ENCODE peak calls at places on chromosomes 3 and 15, in seven cellular contexts. Y, Q, N, W, E, X and S are unnamed samples.

GRCh38 chr3:179544981-179545645 is 17.6 kb upstream of the ACTL6A start:
- DNase-seq in Y (no peak), Q (no peak), N (no peak), W (no peak), E (no peak), X (no peak), S (no peak)

GRCh38 chr15:33467816-33468163 is 157.0 kb downstream of the RYR3 start:
- DNase-seq in Y (no peak), Q (no peak), N (no peak), W (no peak), E (no peak), X (no peak), S (no peak)

GRCh38 chr3:115648559-115648958 is 25.2 kb downstream of the GAP43 start:
- DNase-seq in Y (no peak), Q (no peak), N (no peak), W (no peak), E (no peak), X (no peak), S (no peak)

GRCh38 chr3:27319847-27320526 is 49.2 kb downstream of the NEK10 start:
- DNase-seq in Y (no peak), Q (no peak), N (no peak), W (no peak), E (no peak), X (no peak), S (no peak)

GRCh38 chr3:29864809-29865208 is 583.9 kb downstream of the RBMS3 start:
- DNase-seq in Y (no peak), Q (no peak), N (no peak), W (no peak), E (no peak), X (no peak), S (no peak)

GRCh38 chr3:182989566-182989965 is 9.2 kb upstream of the DCUN1D1 start:
- DNase-seq in Y (no peak), Q (no peak), N (no peak), W (no peak), E (no peak), X (no peak), S (no peak)

GRCh38 chr3:72692959-72693518 is 155.2 kb downstream of the SHQ1 start:
- DNase-seq in Y (no peak), Q (no peak), N (no peak), W (no peak), E (no peak), X (no peak), S (no peak)

GRCh38 chr3:13950042-13950441 is 70.2 kb upstream of the WNT7A start:
- DNase-seq in Y (no peak), Q (no peak), N (no peak), W (no peak), E (peak), X (no peak), S (no peak)

GRCh38 chr3:119937229-119937628 is 155.3 kb downstream of the NR1I2 start:
- DNase-seq in Y (no peak), Q (peak), N (peak), W (peak), E (no peak), X (no peak), S (peak)

GRCh38 chr3:143897558-143898305 is 49.5 kb upstream of the SLC9A9 start:
- DNase-seq in Y (no peak), Q (no peak), N (no peak), W (no peak), E (no peak), X (no peak), S (no peak)

GRCh38 chr3:31103623-31104180 is 209.2 kb upstream of the GADL1 start:
- DNase-seq in Y (no peak), Q (no peak), N (no peak), W (no peak), E (no peak), X (no peak), S (no peak)

GRCh38 chr3:31105011-31105410 is 210.6 kb upstream of the GADL1 start:
- DNase-seq in Y (no peak), Q (no peak), N (no peak), W (no peak), E (no peak), X (no peak), S (no peak)

GRCh38 chr3:31106204-31106603 is 211.7 kb upstream of the GADL1 start:
- DNase-seq in Y (peak), Q (no peak), N (no peak), W (no peak), E (no peak), X (no peak), S (no peak)

GRCh38 chr3:31105438-31106077 is 211.1 kb upstream of the GADL1 start:
- DNase-seq in Y (no peak), Q (no peak), N (no peak), W (peak), E (no peak), X (no peak), S (no peak)

GRCh38 chr3:31106912-31107311 is 212.5 kb upstream of the GADL1 start:
- DNase-seq in Y (no peak), Q (no peak), N (peak), W (no peak), E (no peak), X (no peak), S (no peak)
- TF ChIP-seq TAF1 in Y (no peak), Q (no peak), N (no peak), W (no peak), E (no peak), X (no peak), S (no peak)

GRCh38 chr15:101128191-101128590 is 123.7 kb downstream of the CHSY1 start:
- DNase-seq in Y (no peak), Q (no peak), N (no peak), W (no peak), E (no peak), X (no peak), S (no peak)
- TF ChIP-seq POLR2AphosphoS5 in Y (no peak), Q (no peak), N (no peak), W (no peak), E (no peak), X (no peak), S (no peak)

DNA sequence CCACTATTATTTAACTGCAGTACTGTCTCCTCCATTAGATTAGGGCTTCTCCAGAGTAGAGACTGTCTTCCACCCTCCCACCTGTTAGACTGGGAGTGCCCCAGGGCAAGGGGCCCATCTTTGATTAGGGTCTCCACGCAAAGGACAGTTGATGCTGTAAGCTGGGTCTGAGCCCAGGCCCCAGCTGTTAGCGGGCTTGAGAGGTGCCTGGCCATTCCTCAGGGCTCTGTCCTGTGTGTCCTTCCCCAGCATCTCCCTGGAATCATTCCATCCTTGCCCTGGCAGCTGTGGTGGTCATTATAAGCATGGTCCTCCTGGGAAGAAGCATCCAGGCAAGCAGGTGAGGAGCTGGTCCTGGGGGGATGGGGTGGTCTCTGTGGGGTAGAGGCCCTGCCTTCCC is 6.1 kb downstream of the SLC51B start:
- DNase-seq in Y (no peak), Q (no peak), N (no peak), W (no peak), E (no peak), X (no peak), S (no peak)
- TF ChIP-seq TAF1 in Y (no peak), Q (no peak), N (no peak), W (no peak), E (no peak), X (no peak), S (no peak)

GRCh38 chr3:36496734-36497133 is 116.4 kb downstream of the STAC start:
- DNase-seq in Y (no peak), Q (no peak), N (no peak), W (no peak), E (no peak), X (no peak), S (no peak)
- TF ChIP-seq POLR2AphosphoS5 in Y (no peak), Q (no peak), N (no peak), W (no peak), E (no peak), X (no peak), S (no peak)

DNA sequence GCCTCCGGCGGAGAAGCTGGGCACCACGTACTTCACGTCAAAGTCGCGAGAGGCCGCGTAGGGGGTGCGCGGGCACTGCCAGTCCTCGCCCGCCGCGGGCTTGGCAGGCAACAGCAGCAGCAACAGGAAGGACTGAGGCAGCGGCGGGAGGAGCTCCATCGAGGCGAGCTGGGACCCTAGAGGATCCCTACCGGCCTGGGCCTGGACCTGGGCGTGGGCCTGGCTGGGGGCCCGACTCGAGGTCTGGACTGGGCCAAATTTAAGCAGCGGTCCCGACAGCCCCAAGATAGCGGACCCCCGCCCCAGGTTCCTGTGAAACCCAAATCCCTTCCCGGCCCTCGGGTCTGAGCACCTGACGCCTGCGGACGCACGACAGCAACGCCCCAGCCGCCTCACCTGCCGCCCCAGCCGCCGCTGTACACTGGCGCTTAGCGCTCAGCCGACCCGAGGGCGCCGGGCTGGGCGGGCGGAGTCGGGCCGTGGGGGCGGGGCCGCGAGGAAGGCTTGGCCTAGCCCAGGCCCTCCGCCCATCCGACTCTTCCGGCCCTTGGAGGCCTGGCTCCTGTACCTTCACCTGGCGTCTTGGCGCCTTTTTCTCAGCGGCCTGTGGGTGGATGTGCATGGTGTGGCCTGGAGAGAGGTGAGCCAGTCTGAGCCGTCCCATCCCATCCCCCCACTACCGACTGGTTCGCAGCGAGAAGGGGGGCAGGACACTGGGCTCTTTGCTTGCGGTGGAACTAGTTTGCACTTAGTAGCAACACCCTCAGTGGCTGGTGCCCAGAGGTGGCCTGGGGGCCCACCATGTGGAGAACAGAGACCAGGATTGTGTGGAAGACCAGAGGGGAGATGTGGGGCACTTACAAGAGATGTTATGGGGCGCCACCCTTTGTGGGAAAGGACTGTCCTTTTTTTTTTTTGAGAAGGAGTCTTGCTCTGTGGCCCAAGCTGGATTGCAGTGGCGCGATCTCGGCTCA is at the start of gene MST1R:
- DNase-seq in Y (peak), Q (peak), N (peak), W (peak), E (no peak), X (peak), S (peak)
- TF ChIP-seq TAF1 in Y (no peak), Q (no peak), N (peak), W (peak), E (no peak), X (peak), S (no peak)

DNA sequence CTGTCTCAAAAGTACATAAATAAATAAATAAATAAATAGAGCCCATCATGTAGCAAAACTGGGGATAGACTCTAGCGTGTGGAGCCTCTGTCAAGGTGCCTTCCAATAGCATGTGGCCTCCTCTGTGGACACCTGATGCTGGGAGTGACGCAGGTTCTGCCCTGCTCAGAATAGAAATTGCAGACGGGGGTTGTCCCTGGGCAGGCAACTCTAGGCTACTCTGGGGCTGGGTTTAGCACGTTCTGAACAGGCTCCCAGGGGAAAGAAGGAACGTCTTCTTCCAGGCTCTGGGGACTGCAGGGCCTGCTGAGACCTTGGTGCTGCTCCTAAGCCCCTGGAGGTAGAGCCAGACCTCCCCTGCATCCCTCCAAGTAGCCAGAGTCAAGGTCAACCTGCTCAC is 65.4 kb downstream of the EPHB3 start:
- DNase-seq in Y (no peak), Q (no peak), N (no peak), W (no peak), E (no peak), X (no peak), S (no peak)
- TF ChIP-seq POLR2AphosphoS5 in Y (no peak), Q (no peak), N (no peak), W (no peak), E (no peak), X (no peak), S (no peak)

GRCh38 chr3:129058441-129059194 is 2.0 kb upstream of the GP9 start:
- DNase-seq in Y (no peak), Q (no peak), N (peak), W (no peak), E (no peak), X (no peak), S (no peak)
- TF ChIP-seq TAF1 in Y (no peak), Q (no peak), N (no peak), W (no peak), E (no peak), X (no peak), S (no peak)

DNA sequence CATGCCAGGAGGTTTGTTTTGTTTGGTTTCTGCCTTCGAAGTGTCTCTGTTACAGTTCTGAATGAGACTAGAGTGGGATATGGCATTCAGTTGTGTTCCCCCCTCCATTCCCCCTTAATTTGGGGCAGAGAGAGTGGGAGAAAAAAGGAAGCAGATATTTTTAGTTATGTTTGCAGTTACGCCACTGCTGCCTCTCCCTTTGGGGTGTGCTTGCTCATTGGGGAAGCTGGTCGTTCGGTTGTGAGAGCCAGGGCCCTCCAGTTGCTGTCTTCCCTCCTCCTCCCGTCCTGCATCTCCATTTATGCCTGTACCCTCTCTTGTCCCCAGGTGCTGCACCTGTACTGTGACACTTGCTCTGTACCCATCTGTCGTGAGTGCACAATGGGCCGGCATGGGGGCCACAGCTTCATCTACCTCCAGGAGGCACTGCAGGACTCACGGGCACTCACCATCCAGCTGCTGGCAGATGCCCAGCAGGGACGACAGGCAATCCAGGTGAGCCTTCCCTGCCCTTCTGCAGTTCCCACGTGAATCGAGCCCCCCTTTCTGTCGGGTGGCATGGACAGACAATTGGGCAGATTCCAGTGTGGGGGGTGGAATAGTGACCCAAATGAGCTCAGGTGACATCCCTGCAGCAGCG is 55.8 kb downstream of the TRIM71 start:
- DNase-seq in Y (no peak), Q (no peak), N (no peak), W (no peak), E (no peak), X (no peak), S (no peak)
- TF ChIP-seq POLR2AphosphoS5 in Y (no peak), Q (no peak), N (no peak), W (no peak), E (no peak), X (peak), S (no peak)